ENCODE peak calls at places on chromosome 22, in ten cellular contexts. One of them, this sample, is unnamed.

GRCh38 chr22:27461470-27461869 is 340.1 kb downstream of the MN1 start:
- DNase-seq in germinal center: no peak
- DNase-seq in GF-D8: no peak
- DNase-seq in activated naive CD8-positive, alpha-beta T cell treated with anti-CD3 and anti-CD28 coated beads for 36 hours: no peak
- DNase-seq in A172: peak; percentile 85
- DNase-seq in T-helper 2 cell: no peak
- DNase-seq in thoracic aorta: peak; percentile 10
- DNase-seq in GM04503: peak; percentile 98
- DNase-seq in LoVo: peak; percentile 21
- DNase-seq in GDM1: no peak
- DNase-seq in this sample: no peak

GRCh38 chr22:22810018-22810427 is 77.6 kb upstream of the IGLL5 start:
- DNase-seq in A172: no peak
- DNase-seq in GDM1: peak; percentile 26
- DNase-seq in thoracic aorta: no peak
- DNase-seq in T-helper 2 cell: peak; percentile 43
- DNase-seq in activated naive CD8-positive, alpha-beta T cell treated with anti-CD3 and anti-CD28 coated beads for 36 hours: peak; percentile 75
- DNase-seq in GM04503: no peak
- DNase-seq in LoVo: peak; percentile 45
- DNase-seq in GF-D8: no peak
- DNase-seq in germinal center: peak; percentile 53
- DNase-seq in this sample: no peak

GRCh38 chr22:29820941-29821789 is 16.9 kb downstream of the ASCC2 start:
- DNase-seq in A172: peak; percentile 91
- DNase-seq in GF-D8: peak; percentile 78
- DNase-seq in thoracic aorta: peak; percentile 54
- DNase-seq in T-helper 2 cell: no peak
- DNase-seq in LoVo: peak; percentile 87
- DNase-seq in GM04503: peak; percentile 56
- DNase-seq in germinal center: no peak
- DNase-seq in GDM1: peak; percentile 10
- DNase-seq in activated naive CD8-positive, alpha-beta T cell treated with anti-CD3 and anti-CD28 coated beads for 36 hours: peak; percentile 24
- DNase-seq in this sample: no peak

GRCh38 chr22:31281733-31282132 is 10.6 kb downstream of the PIK3IP1 start:
- DNase-seq in thoracic aorta: no peak
- DNase-seq in germinal center: no peak
- DNase-seq in LoVo: no peak
- DNase-seq in A172: no peak
- DNase-seq in T-helper 2 cell: no peak
- DNase-seq in GDM1: no peak
- DNase-seq in activated naive CD8-positive, alpha-beta T cell treated with anti-CD3 and anti-CD28 coated beads for 36 hours: no peak
- DNase-seq in GF-D8: no peak
- DNase-seq in GM04503: no peak
- DNase-seq in this sample: no peak

GRCh38 chr22:44410396-44411056 is 87.5 kb downstream of the RTL6 start:
- DNase-seq in germinal center: no peak
- DNase-seq in GM04503: no peak
- DNase-seq in GDM1: no peak
- DNase-seq in GF-D8: no peak
- DNase-seq in LoVo: no peak
- DNase-seq in A172: no peak
- DNase-seq in activated naive CD8-positive, alpha-beta T cell treated with anti-CD3 and anti-CD28 coated beads for 36 hours: no peak
- DNase-seq in T-helper 2 cell: no peak
- DNase-seq in thoracic aorta: no peak
- DNase-seq in this sample: no peak

GRCh38 chr22:31840581-31840980 is 86.8 kb downstream of the DEPDC5 start:
- DNase-seq in LoVo: no peak
- DNase-seq in T-helper 2 cell: no peak
- DNase-seq in GF-D8: no peak
- DNase-seq in A172: no peak
- DNase-seq in thoracic aorta: no peak
- DNase-seq in germinal center: no peak
- DNase-seq in activated naive CD8-positive, alpha-beta T cell treated with anti-CD3 and anti-CD28 coated beads for 36 hours: no peak
- DNase-seq in GM04503: no peak
- DNase-seq in GDM1: no peak
- DNase-seq in this sample: no peak

GRCh38 chr22:19567383-19568009 is 43.3 kb upstream of the CLDN5 start:
- DNase-seq in germinal center: no peak
- DNase-seq in GF-D8: no peak
- DNase-seq in GDM1: no peak
- DNase-seq in GM04503: no peak
- DNase-seq in thoracic aorta: no peak
- DNase-seq in activated naive CD8-positive, alpha-beta T cell treated with anti-CD3 and anti-CD28 coated beads for 36 hours: no peak
- DNase-seq in T-helper 2 cell: no peak
- DNase-seq in A172: no peak
- DNase-seq in LoVo: no peak
- DNase-seq in this sample: no peak

GRCh38 chr22:36928181-36928580 is 14.8 kb downstream of the CSF2RB start:
- DNase-seq in thoracic aorta: no peak
- DNase-seq in T-helper 2 cell: no peak
- DNase-seq in A172: no peak
- DNase-seq in GM04503: no peak
- DNase-seq in activated naive CD8-positive, alpha-beta T cell treated with anti-CD3 and anti-CD28 coated beads for 36 hours: no peak
- DNase-seq in LoVo: no peak
- DNase-seq in germinal center: no peak
- DNase-seq in GF-D8: no peak
- DNase-seq in GDM1: no peak
- DNase-seq in this sample: no peak

GRCh38 chr22:37206841-37207821 is 5.1 kb downstream of the SSTR3 start:
- DNase-seq in GF-D8: no peak
- DNase-seq in A172: no peak
- DNase-seq in germinal center: no peak
- DNase-seq in LoVo: no peak
- DNase-seq in thoracic aorta: no peak
- DNase-seq in T-helper 2 cell: no peak
- DNase-seq in GM04503: no peak
- DNase-seq in GDM1: no peak
- DNase-seq in activated naive CD8-positive, alpha-beta T cell treated with anti-CD3 and anti-CD28 coated beads for 36 hours: no peak
- DNase-seq in this sample: no peak

GRCh38 chr22:28112548-28113043 is 193.5 kb upstream of the PITPNB start:
- DNase-seq in germinal center: no peak
- DNase-seq in thoracic aorta: peak; percentile 9
- DNase-seq in T-helper 2 cell: no peak
- DNase-seq in LoVo: peak; percentile 33
- DNase-seq in A172: peak; percentile 12
- DNase-seq in GF-D8: no peak
- DNase-seq in GM04503: peak; percentile 31
- DNase-seq in GDM1: no peak
- DNase-seq in activated naive CD8-positive, alpha-beta T cell treated with anti-CD3 and anti-CD28 coated beads for 36 hours: no peak
- DNase-seq in this sample: no peak

This sample was measured in brain pericyte.